ENCODE peak calls at places on chromosomes 6 and 20, in eight cellular contexts. T is Karpas-422, X is brain microvascular endothelial cell, V is PC-3, C is endodermal cell, E is lower lobe of right lung, K is heart left ventricle, I is GM23338. M is an unnamed sample.

GRCh38 chr6:31829633-31830492 is 2.3 kb downstream of the HSPA1B start:
- DNase-seq in E (peak), X (no peak), C (no peak), T (peak), V (peak), K (no peak), I (peak), M (peak)

GRCh38 chr6:72374172-72374571 is 247.7 kb upstream of the KCNQ5 start:
- DNase-seq in X (no peak), E (no peak), K (no peak), C (no peak), T (no peak), V (no peak), I (no peak), M (no peak)

GRCh38 chr20:48278961-48279481 is 493.7 kb upstream of the SULF2 start:
- DNase-seq in K (no peak), T (no peak), I (no peak), E (no peak), V (no peak), X (no peak), C (peak), M (no peak)

GRCh38 chr6:111277819-111278218 is 190.5 kb downstream of the SLC16A10 start:
- DNase-seq in X (no peak), K (no peak), C (no peak), I (no peak), E (no peak), T (no peak), V (no peak), M (no peak)

GRCh38 chr20:48283470-48284110 is 498.3 kb upstream of the SULF2 start:
- DNase-seq in K (peak), X (peak), T (peak), I (no peak), V (peak), E (peak), C (no peak), M (peak)

GRCh38 chr20:36919715-36920333 is 31.7 kb downstream of the SAMHD1 start:
- DNase-seq in K (no peak), T (peak), E (no peak), X (peak), I (peak), V (peak), C (no peak), M (no peak)

GRCh38 chr6:47134476-47135189 is 92.5 kb upstream of the ADGRF1 start:
- DNase-seq in I (no peak), V (peak), X (peak), K (no peak), T (no peak), C (no peak), E (no peak), M (no peak)

GRCh38 chr6:53527249-53527765 is 17.6 kb downstream of the GCLC start:
- DNase-seq in C (peak), I (peak), V (no peak), E (no peak), X (no peak), T (no peak), K (no peak), M (no peak)

GRCh38 chr6:435442-436307 is 44.1 kb downstream of the IRF4 start:
- DNase-seq in I (no peak), V (peak), X (peak), E (no peak), C (no peak), K (no peak), T (no peak), M (no peak)

GRCh38 chr6:35663447-35664235 is 25.1 kb downstream of the FKBP5 start:
- DNase-seq in I (peak), K (no peak), E (no peak), C (no peak), T (peak), V (peak), X (peak), M (no peak)

GRCh38 chr6:29791786-29792122 is 35.9 kb upstream of the HLA-G start:
- DNase-seq in I (no peak), C (no peak), T (no peak), X (no peak), V (peak), K (no peak), E (no peak), M (no peak)

GRCh38 chr6:163745566-163746400 is 331.3 kb downstream of the QKI start:
- DNase-seq in C (peak), T (no peak), I (no peak), V (peak), E (no peak), K (peak), X (peak), M (no peak)

GRCh38 chr20:6533321-6533720 is 234.2 kb upstream of the BMP2 start:
- DNase-seq in K (no peak), X (peak), C (no peak), I (no peak), V (no peak), T (no peak), E (no peak), M (no peak)

GRCh38 chr20:59783020-59784010 is 150.1 kb downstream of the SYCP2 start:
- DNase-seq in K (peak), T (peak), I (peak), V (peak), C (peak), X (peak), E (no peak), M (peak)

GRCh38 chr20:6769953-6770831 is 2.7 kb downstream of the BMP2 start:
- DNase-seq in X (peak), C (peak), V (no peak), E (peak), I (peak), T (no peak), K (peak), M (peak)

GRCh38 chr6:78810146-78810545 is 57.2 kb upstream of the IRAK1BP1 start:
- DNase-seq in T (peak), X (peak), I (peak), K (no peak), V (peak), E (no peak), C (peak), M (no peak)

DNA sequence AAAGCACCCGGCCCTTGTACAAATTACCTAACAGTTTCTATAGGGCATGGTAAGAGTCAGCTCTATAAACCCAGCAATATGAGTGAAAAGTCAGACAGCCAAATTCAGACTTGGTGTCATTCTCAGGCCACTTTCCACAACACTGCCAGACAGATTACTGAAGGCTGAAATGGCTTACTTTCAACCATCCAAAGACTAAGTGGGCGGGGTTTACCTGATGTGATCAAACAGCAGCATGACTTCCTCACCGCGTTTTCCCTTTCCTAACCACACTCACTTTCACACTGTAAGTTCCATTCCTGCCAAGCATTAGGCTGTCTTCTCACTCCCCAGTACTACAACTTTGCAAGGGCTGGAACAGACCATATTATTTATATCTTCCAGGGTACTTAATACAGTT is 85.9 kb downstream of the SMLR1 start:
- DNase-seq in V (no peak), T (no peak), X (no peak), C (no peak), K (no peak), E (no peak), I (peak), M (no peak)
- H3K27ac ChIP-seq in V (no peak), T (no peak), X (no peak), C (no peak), K (no peak), E (no peak), I (no peak), M (no peak)

GRCh38 chr20:44182135-44182765 is 4.7 kb downstream of the JPH2 start:
- DNase-seq in V (no peak), E (no peak), X (no peak), C (no peak), K (no peak), T (no peak), I (no peak), M (no peak)
- H3K27ac ChIP-seq in V (no peak), E (no peak), X (no peak), C (no peak), K (peak), T (no peak), I (no peak), M (no peak)

GRCh38 chr6:85436408-85436807 is 13.5 kb upstream of the NT5E start:
- DNase-seq in X (no peak), I (no peak), V (no peak), K (no peak), C (no peak), E (no peak), T (no peak), M (no peak)
- H3K27ac ChIP-seq in X (no peak), I (no peak), V (no peak), K (peak), C (no peak), E (no peak), T (no peak), M (no peak)

GRCh38 chr6:125747589-125748533 is 1.6 kb upstream of the HEY2 start:
- DNase-seq in K (peak), T (no peak), V (no peak), I (peak), C (peak), X (no peak), E (peak), M (peak)

GRCh38 chr6:125749112-125749863 is at the start of gene HEY2:
- DNase-seq in V (peak), T (peak), C (peak), K (peak), I (peak), E (peak), X (peak), M (peak)

GRCh38 chr6:125746731-125747588 is 2.5 kb upstream of the HEY2 start:
- DNase-seq in X (peak), V (peak), C (peak), I (peak), T (peak), K (peak), E (peak), M (peak)

GRCh38 chr6:125749864-125750691 is 646 bp downstream of the HEY2 start:
- DNase-seq in K (peak), X (no peak), T (no peak), V (no peak), I (peak), E (no peak), C (peak), M (no peak)

DNA sequence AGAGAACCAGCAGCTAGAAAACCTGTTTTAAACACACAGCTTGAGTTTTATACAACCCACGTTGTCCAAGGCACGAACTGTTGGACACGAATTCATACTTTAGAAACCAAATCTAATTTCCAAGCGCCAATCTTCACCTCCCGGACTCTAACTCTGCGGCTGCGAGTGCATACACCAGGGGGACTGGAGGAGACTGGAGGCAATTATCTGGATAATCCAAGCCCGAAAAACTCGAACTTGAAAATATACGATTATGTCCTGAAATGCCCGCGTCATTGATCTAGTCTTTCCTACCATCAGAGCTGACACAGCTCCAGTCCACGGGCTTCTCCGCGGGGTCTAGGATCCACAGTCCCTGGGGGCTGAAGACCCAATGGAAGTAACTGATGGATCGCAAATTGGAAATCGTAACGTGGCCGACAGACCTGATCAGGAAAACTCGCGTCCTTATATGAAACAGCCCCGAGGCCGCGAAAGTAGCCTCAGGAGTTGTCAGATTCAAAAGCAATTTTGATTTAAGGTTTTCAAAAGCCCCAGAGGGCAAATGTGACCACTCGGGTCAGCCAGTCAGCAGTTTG is 809 bp upstream of the HEY2 start:
- DNase-seq in I (no peak), V (peak), X (peak), E (no peak), C (no peak), K (no peak), T (peak), M (no peak)
- H3K27ac ChIP-seq in I (no peak), V (no peak), X (peak), E (peak), C (no peak), K (peak), T (no peak), M (peak)

DNA sequence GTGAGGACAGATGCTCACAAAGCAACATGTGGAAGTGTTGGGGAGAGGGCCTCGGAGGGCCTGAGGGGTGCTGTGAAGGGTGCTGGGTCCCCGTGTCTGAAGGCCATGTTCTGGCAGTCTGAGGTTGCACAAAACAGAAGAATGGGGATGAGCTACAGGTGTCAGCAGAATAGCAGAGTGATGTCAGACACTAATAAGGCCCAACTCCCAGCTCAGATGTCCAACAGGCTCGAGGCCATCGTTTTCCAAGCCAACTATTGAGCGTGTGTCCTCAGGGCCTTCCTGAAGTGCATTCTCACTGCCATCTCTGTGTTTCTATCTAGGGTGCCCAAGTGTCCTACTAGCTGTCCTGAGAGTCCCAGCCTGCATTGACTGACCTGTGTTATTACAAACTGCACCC is 7.9 kb downstream of the BFSP1 start:
- DNase-seq in E (no peak), I (no peak), T (no peak), X (no peak), K (no peak), C (no peak), V (no peak), M (no peak)
- H3K27ac ChIP-seq in E (no peak), I (no peak), T (no peak), X (no peak), K (no peak), C (no peak), V (no peak), M (no peak)

DNA sequence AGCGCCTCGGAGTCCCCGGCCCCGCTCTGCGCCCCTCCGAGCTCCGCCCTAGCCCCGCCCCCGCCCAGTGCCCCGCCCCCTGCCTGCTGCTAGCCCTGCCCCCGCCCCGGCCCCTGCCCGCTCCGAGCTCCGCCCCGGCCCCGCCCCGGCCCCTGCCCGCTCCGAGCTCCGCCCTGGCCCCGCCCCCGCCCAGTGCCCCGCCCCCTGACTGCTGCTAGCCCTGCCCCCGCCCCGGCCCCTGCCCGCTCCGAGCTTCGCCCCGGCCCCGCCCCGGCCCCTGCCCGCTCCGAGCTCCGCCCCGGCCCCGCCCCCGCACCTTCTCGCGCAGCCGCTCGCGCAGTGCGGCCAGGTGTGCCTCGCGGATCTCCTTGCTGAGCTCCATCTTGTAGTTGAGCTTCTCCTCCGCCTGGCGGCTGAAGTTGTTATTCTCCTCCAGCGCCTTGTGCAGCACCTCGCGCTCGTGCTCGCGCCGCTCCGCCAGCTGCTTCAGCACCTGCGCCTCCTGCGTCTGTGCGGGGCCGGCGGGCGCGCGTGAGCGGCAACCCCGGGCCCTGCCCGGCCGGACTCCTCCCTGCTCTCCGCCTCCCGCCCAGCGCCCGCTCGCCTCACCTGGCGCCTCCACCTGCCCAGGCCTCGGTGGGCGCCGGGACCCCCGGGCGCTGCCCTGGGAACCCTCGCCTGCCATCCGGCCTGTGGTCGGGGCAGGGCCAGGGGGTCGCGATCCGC is 11.3 kb downstream of the STMN3 start:
- DNase-seq in C (peak), E (peak), T (peak), X (peak), I (peak), V (peak), K (peak), M (peak)
- H3K27ac ChIP-seq in C (no peak), E (peak), T (peak), X (no peak), I (peak), V (peak), K (peak), M (peak)

DNA sequence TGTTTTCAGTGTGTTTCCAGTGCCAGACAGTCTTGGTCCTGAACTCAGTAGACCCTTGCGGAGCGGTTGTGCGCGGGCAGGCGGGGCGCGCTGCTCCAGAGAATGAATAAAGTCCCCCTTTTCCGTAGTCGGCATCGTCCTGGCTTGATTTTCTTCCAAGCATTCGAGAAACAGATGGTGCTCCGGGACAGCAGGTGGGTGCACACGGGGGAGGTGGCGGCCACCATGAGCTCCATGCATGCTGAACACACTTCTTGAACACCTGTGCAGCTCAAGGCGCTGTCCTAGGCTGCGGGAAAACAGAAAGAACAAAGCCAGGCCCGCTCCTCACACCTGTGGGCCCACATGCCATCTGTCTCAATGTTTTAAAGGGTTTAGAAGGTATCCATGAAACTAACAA is 125.2 kb downstream of the TAF4 start:
- DNase-seq in E (peak), X (no peak), T (no peak), V (no peak), K (no peak), I (no peak), C (no peak), M (no peak)
- H3K27ac ChIP-seq in E (no peak), X (no peak), T (no peak), V (no peak), K (no peak), I (no peak), C (no peak), M (no peak)

M was measured in ovary.